ENCODE peak calls at places on chromosomes 7 and 10, in ten cellular contexts. A, O, Q, N, W, E, H, J, G and R are unnamed samples.

GRCh38 chr10:78867555-78867939 is 201.2 kb upstream of the ZMIZ1 start:
- DNase-seq in A (peak), O (no peak), Q (no peak), N (no peak), W (no peak), E (no peak), H (no peak), J (no peak), G (no peak), R (no peak)

GRCh38 chr10:96043895-96044580 is 655 bp downstream of the CCNJ start:
- DNase-seq in A (peak), O (peak), Q (peak), N (peak), W (peak), E (no peak), H (peak), J (peak), G (peak), R (peak)

GRCh38 chr10:57624856-57625592 is 642.7 kb downstream of the IPMK start:
- DNase-seq in A (no peak), O (no peak), Q (no peak), N (no peak), W (no peak), E (no peak), H (no peak), J (no peak), G (no peak), R (no peak)

GRCh38 chr7:40758590-40758989 is 623.8 kb downstream of the SUGCT start:
- DNase-seq in A (no peak), O (no peak), Q (peak), N (no peak), W (no peak), E (no peak), H (no peak), J (peak), G (no peak), R (no peak)

GRCh38 chr10:819326-819725 is 112.2 kb downstream of the LARP4B start:
- DNase-seq in A (no peak), O (no peak), Q (no peak), N (no peak), W (no peak), E (no peak), H (peak), J (no peak), G (no peak), R (no peak)

GRCh38 chr10:128908109-128908898 is 558.7 kb upstream of the MGMT start:
- DNase-seq in A (no peak), O (no peak), Q (no peak), N (no peak), W (no peak), E (no peak), H (no peak), J (no peak), G (no peak), R (no peak)

GRCh38 chr10:120702032-120702431 is 149.1 kb upstream of the WDR11 start:
- DNase-seq in A (no peak), O (no peak), Q (no peak), N (no peak), W (no peak), E (no peak), H (no peak), J (no peak), G (no peak), R (no peak)

GRCh38 chr10:91756286-91756685 is 41.9 kb upstream of the TNKS2 start:
- DNase-seq in A (no peak), O (no peak), Q (no peak), N (no peak), W (no peak), E (no peak), H (peak), J (no peak), G (no peak), R (no peak)

GRCh38 chr10:11849272-11849671 is 26.1 kb downstream of the PROSER2 start:
- DNase-seq in A (no peak), O (no peak), Q (no peak), N (no peak), W (no peak), E (no peak), H (no peak), J (no peak), G (no peak), R (no peak)

GRCh38 chr10:100554902-100555301 is 19.2 kb downstream of the HIF1AN start:
- DNase-seq in A (no peak), O (no peak), Q (no peak), N (no peak), W (no peak), E (no peak), H (peak), J (no peak), G (no peak), R (no peak)

GRCh38 chr7:68147621-68148238 is 1151.1 kb downstream of the TYW1 start:
- DNase-seq in A (no peak), O (no peak), Q (no peak), N (no peak), W (no peak), E (no peak), H (no peak), J (no peak), G (no peak), R (no peak)

GRCh38 chr7:128904381-128905197 is 5.9 kb downstream of the KCP start:
- DNase-seq in A (peak), O (peak), Q (no peak), N (no peak), W (no peak), E (no peak), H (peak), J (no peak), G (peak), R (peak)

GRCh38 chr7:127913686-127914085 is 117.6 kb downstream of the LRRC4 start:
- DNase-seq in A (no peak), O (no peak), Q (no peak), N (no peak), W (no peak), E (no peak), H (peak), J (no peak), G (no peak), R (no peak)

GRCh38 chr7:98291717-98292116 is 10.2 kb downstream of the BRI3 start:
- DNase-seq in A (no peak), O (no peak), Q (no peak), N (no peak), W (no peak), E (no peak), H (no peak), J (no peak), G (no peak), R (no peak)

GRCh38 chr7:5584821-5585220 is 161.2 kb upstream of the TNRC18 start:
- DNase-seq in A (no peak), O (no peak), Q (no peak), N (no peak), W (no peak), E (no peak), H (no peak), J (no peak), G (no peak), R (no peak)

GRCh38 chr7:69104023-69104422 is 494.3 kb upstream of the AUTS2 start:
- DNase-seq in A (no peak), O (no peak), Q (no peak), N (no peak), W (no peak), E (no peak), H (no peak), J (no peak), G (no peak), R (no peak)

GRCh38 chr7:21099432-21099831 is 312.7 kb upstream of the SP8 start:
- DNase-seq in A (no peak), O (no peak), Q (no peak), N (no peak), W (no peak), E (no peak), H (no peak), J (no peak), G (no peak), R (peak)

DNA sequence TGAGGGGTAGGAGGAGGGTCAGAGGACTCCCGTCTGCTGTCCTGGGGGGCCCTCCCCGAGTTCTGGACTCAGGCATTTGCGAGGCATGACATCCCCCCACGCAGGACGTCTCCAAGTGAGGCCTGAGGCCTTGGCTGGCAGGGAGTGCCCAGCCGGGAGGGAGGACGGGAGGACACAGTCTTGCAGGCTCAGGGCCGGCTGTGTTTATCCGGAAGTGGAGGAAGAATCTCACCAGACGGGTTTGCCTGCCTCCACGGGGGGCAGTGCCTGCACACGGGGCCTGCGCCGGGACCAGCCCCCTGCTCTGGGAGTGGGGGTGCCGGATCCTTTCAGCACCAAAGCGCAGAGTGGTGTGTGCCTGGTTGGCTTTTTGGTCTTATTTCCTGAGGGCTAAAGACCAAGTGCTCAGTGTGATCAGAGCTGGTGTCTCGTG is 10.9 kb downstream of the PWWP2B start:
- DNase-seq in A (peak), O (peak), Q (peak), N (peak), W (peak), E (no peak), H (peak), J (no peak), G (no peak), R (peak)
- TF ChIP-seq POLR2A in A (no peak), O (peak), Q (no peak), N (no peak), W (no peak), E (no peak), H (no peak), J (no peak), G (no peak), R (no peak)

DNA sequence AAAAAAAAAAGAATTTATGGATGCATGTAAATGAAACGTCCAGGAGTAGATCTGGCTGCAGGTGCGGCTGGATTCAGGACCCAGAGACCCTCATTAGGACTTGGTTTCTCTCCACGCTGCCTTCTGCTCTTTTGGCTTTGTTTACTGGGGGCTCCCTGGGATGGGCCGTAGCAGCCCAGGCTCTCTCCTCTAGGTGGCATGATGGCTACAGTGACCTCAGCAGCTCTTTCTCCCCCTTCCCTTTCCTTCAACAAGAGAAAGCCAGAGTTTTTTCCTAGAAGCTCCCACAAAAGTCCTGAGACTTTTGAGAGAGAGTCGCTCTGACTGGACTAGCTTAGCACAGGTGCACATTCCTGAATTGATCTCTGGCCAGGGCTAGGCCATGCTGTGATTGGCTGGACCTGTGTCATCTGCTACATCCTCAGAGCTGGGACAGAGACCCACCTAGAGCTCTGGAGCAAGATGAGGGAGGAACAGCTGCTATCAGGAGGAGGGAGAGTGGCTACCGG is 67.8 kb upstream of the PDCD4 start:
- DNase-seq in A (no peak), O (peak), Q (peak), N (no peak), W (peak), E (no peak), H (peak), J (no peak), G (peak), R (peak)
- TF ChIP-seq POLR2A in A (no peak), O (no peak), Q (no peak), N (no peak), W (no peak), E (no peak), H (no peak), J (no peak), G (no peak), R (no peak)

GRCh38 chr7:30136339-30136738 is 1.6 kb downstream of the MTURN start:
- DNase-seq in A (no peak), O (no peak), Q (no peak), N (no peak), W (no peak), E (no peak), H (no peak), J (no peak), G (no peak), R (no peak)

GRCh38 chr7:30135551-30136271 is 925 bp downstream of the MTURN start:
- DNase-seq in A (peak), O (peak), Q (peak), N (peak), W (peak), E (peak), H (peak), J (peak), G (peak), R (peak)

GRCh38 chr7:30134011-30134410 is 775 bp upstream of the MTURN start:
- DNase-seq in A (no peak), O (no peak), Q (no peak), N (no peak), W (no peak), E (no peak), H (no peak), J (no peak), G (no peak), R (no peak)

GRCh38 chr7:30135271-30135550 is 425 bp downstream of the MTURN start:
- DNase-seq in A (no peak), O (no peak), Q (no peak), N (no peak), W (no peak), E (no peak), H (no peak), J (no peak), G (no peak), R (no peak)

DNA sequence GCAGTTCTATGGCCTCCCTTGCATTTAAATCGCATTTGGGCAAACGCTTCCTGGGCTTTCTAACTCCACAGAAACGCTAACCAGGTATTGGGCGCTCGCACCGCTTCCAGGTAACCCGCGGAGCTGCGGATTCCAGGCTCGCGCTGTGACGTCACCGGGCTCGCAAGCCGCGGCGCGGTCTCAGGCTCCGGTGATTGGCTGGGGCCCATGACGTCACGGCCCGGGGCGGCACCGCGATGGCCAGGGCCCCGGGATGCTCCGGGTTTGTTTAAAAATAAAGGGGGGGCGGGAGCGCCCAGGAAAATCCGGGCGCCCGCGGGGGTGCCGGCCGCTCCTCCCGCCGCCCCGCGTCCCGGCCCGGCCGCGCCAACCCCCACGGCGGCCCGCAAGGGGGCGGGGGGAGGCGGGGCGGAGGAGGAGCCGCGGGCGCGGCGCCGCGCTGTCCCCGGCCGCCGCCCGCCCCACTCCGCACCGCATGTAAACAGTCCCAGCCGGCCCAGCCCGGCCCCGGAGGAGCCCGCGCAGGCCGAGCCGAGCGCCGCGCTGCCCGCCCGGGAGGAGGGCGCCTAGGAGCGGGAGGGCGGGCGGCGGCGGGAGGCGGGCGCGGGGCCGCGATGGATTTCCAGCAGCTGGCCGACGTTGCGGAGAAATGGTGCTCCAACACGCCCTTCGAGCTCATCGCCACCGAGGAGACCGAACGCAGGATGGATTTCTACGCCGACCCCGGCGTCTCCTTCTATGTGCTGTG is at the start of gene MTURN:
- DNase-seq in A (peak), O (peak), Q (peak), N (peak), W (peak), E (peak), H (peak), J (peak), G (peak), R (peak)
- TF ChIP-seq POLR2A in A (no peak), O (peak), Q (no peak), N (no peak), W (peak), E (peak), H (peak), J (peak), G (no peak), R (no peak)

GRCh38 chr10:22332116-22332692 is 11.3 kb downstream of the BMI1 start:
- DNase-seq in A (no peak), O (no peak), Q (no peak), N (no peak), W (no peak), E (no peak), H (no peak), J (no peak), G (no peak), R (no peak)

GRCh38 chr10:22333667-22334282 is 11.5 kb upstream of the SPAG6 start:
- DNase-seq in A (no peak), O (no peak), Q (no peak), N (no peak), W (no peak), E (no peak), H (no peak), J (no peak), G (no peak), R (no peak)

GRCh38 chr10:22335204-22335956 is 9.9 kb upstream of the SPAG6 start:
- DNase-seq in A (peak), O (peak), Q (peak), N (no peak), W (peak), E (no peak), H (peak), J (peak), G (peak), R (peak)

GRCh38 chr10:22334414-22335203 is 10.7 kb upstream of the SPAG6 start:
- DNase-seq in A (no peak), O (peak), Q (peak), N (no peak), W (no peak), E (no peak), H (no peak), J (no peak), G (no peak), R (no peak)

DNA sequence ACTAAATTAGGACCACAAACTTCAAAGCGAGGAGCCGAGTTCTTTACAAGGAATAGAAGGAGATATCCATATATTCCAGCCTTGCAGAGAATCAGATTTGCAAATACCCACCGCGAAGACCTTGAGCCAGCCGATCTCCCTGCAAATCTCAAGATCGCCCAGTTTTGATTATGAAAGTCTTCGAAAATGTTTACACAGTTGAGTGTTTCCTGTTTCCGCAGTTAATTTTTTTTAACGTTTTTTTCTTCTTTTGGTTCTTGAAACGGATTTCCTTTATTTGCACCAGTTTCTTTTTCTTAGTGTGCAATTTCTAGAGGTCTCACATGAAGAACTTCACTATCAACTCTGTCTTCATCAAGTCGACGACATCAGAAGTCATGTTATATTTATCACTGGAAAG is 12.1 kb upstream of the SPAG6 start:
- DNase-seq in A (no peak), O (no peak), Q (no peak), N (no peak), W (no peak), E (no peak), H (no peak), J (no peak), G (no peak), R (no peak)
- TF ChIP-seq POLR2A in A (no peak), O (no peak), Q (no peak), N (no peak), W (no peak), E (no peak), H (no peak), J (no peak), G (no peak), R (no peak)

GRCh38 chr7:100247152-100247757 is 27.5 kb downstream of the PVRIG start:
- DNase-seq in A (no peak), O (no peak), Q (no peak), N (no peak), W (no peak), E (no peak), H (peak), J (no peak), G (peak), R (peak)
- TF ChIP-seq POLR2A in A (no peak), O (no peak), Q (no peak), N (no peak), W (no peak), E (no peak), H (no peak), J (no peak), G (no peak), R (no peak)

DNA sequence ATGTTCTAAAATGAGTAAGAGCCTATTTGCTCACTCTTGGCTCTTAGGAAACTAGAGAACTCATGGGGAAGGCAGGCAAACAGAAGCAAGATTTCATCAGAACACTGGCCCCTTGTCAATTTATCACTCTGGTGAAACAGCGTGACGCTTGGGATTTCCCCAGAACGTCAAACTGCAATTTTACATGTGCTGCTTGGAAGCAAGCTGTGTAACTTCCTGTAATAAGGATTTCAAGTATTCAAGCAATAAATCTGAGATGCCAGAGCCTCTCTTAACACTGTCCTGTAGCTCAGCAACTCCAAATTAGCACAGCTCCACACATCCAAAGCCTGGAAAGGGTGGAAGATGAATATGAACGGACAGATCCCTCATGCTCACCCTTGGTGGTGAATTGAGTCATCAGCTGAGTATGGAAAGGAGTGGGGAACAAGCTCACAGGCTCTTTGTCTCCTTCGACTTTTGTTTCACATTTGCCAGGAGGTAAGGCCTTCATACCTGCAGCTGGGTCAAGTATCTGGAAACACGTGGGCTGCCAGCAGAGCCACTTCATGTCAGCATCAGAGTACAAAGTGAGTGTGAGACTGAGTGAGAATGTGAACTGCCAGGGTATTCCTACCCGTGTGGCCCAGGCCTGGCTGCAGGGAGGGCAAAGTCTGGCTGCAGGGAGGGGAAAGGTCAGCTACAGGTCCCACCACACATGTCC is 140.4 kb upstream of the NAMPT start:
- DNase-seq in A (peak), O (peak), Q (peak), N (peak), W (peak), E (peak), H (peak), J (peak), G (peak), R (peak)
- TF ChIP-seq POLR2A in A (no peak), O (no peak), Q (no peak), N (no peak), W (no peak), E (peak), H (no peak), J (peak), G (no peak), R (no peak)

DNA sequence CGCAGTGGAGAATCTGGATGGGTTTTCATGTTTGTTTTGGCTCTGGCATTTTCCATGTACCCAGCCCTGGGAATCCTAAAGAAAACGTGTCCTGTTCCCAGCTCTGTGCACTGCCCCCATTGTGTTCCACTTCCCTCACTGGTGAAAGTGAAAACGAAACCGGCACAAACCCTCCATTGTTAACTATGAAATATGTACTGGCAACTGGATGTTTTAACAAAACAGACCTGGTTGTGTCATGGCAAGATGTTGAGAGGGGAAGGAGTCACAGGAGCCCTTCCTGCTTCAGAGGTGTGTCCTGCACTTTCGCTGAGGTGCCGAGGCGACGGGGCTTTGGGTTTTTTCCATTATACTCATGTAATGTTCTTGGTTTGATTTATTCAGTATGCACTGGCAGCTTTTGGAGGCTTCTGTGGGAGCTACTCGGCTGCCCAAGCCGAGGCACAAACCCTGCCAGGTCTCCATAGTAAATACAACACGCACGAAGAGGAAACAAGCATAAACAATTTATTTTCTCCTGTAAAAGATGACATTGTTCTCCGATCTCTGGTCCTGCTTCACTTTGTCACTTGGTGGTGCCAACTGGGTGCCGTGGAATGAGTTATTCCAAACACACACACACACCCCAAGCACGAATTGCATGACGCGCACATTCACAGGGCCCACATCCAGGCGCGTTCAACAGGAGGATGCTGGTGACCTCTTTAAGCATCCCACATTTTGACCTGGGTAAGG is 118.2 kb downstream of the CDK6 start:
- DNase-seq in A (peak), O (peak), Q (no peak), N (peak), W (peak), E (peak), H (peak), J (peak), G (peak), R (peak)
- TF ChIP-seq POLR2A in A (peak), O (no peak), Q (no peak), N (no peak), W (no peak), E (peak), H (no peak), J (no peak), G (no peak), R (peak)